ENCODE peak calls at places on chromosomes 6 and 20, in ten cellular contexts. U, M, I, E, T, H, Q, S, X and A are unnamed samples.

GRCh38 chr6:36627801-36628246 is 33.7 kb downstream of the SRSF3 start:
- DNase-seq in H (peak), U (no peak), Q (no peak), I (peak), X (peak), M (no peak), E (no peak), S (no peak), T (no peak), A (no peak)

GRCh38 chr6:30965140-30965601 is 18.3 kb upstream of the MUC21 start:
- DNase-seq in Q (no peak), X (no peak), M (no peak), S (no peak), I (no peak), E (no peak), T (no peak), U (no peak), H (no peak), A (no peak)

GRCh38 chr6:3217286-3217685 is 10.2 kb downstream of the TUBB2B start:
- DNase-seq in I (no peak), Q (no peak), X (no peak), U (no peak), S (no peak), M (no peak), H (no peak), T (no peak), E (no peak), A (no peak)

GRCh38 chr6:22145823-22146379 is 150.9 kb downstream of the PRL start:
- DNase-seq in T (peak), S (no peak), X (peak), M (no peak), E (peak), H (peak), I (peak), U (peak), Q (peak), A (no peak)

GRCh38 chr6:88473622-88474021 is 307.5 kb upstream of the CNR1 start:
- DNase-seq in I (no peak), T (no peak), U (no peak), X (no peak), E (no peak), M (no peak), Q (no peak), H (no peak), S (no peak), A (no peak)

GRCh38 chr6:101117397-101118185 is 236.5 kb upstream of the ASCC3 start:
- DNase-seq in S (peak), Q (no peak), X (no peak), H (no peak), U (peak), M (no peak), T (no peak), I (peak), E (peak), A (no peak)

GRCh38 chr6:8539446-8539845 is 104.1 kb upstream of the SLC35B3 start:
- DNase-seq in I (no peak), S (peak), M (no peak), U (peak), Q (no peak), X (peak), T (no peak), E (no peak), H (no peak), A (no peak)

GRCh38 chr20:39264506-39265172 is 302.5 kb downstream of the DHX35 start:
- DNase-seq in S (peak), E (peak), X (peak), Q (peak), U (peak), M (peak), H (peak), I (peak), T (peak), A (no peak)

GRCh38 chr6:15312500-15312899 is 66.6 kb downstream of the JARID2 start:
- DNase-seq in U (no peak), H (peak), Q (no peak), S (no peak), X (peak), E (peak), T (no peak), M (no peak), I (no peak), A (no peak)

GRCh38 chr20:38261054-38261390 is 487 bp upstream of the KIAA1755 start:
- DNase-seq in S (no peak), I (no peak), Q (no peak), M (no peak), T (no peak), X (no peak), E (no peak), H (no peak), U (no peak), A (no peak)

GRCh38 chr6:121237859-121238258 is 96.4 kb downstream of the TBC1D32 start:
- DNase-seq in Q (no peak), S (no peak), X (no peak), I (no peak), U (no peak), E (no peak), M (no peak), T (no peak), H (no peak), A (no peak)

GRCh38 chr6:85449388-85449817 is 480 bp upstream of the NT5E start:
- DNase-seq in E (peak), T (peak), M (peak), Q (no peak), X (peak), U (peak), H (peak), S (peak), I (peak), A (no peak)

GRCh38 chr6:7813704-7814103 is 87.8 kb downstream of the BMP6 start:
- DNase-seq in X (no peak), Q (no peak), T (no peak), I (no peak), S (peak), H (no peak), M (no peak), U (no peak), E (no peak), A (no peak)

GRCh38 chr20:56504373-56505005 is 20.1 kb upstream of the FAM209A start:
- DNase-seq in X (no peak), U (no peak), H (no peak), Q (no peak), T (no peak), E (no peak), S (peak), I (no peak), M (no peak), A (no peak)

GRCh38 chr6:67345946-67346345 is 1289.1 kb upstream of the ADGRB3 start:
- DNase-seq in U (no peak), H (no peak), M (no peak), E (no peak), Q (no peak), X (peak), S (no peak), T (no peak), I (peak), A (no peak)

GRCh38 chr6:23533954-23534725 is 591.9 kb upstream of the NRSN1 start:
- DNase-seq in M (no peak), X (no peak), T (no peak), E (peak), S (no peak), U (peak), Q (no peak), H (no peak), I (no peak), A (no peak)